ENCODE peak calls at places on chromosomes 3 and 15, in six cellular contexts. Q is GM18507; F is CD4-positive, CD25-positive, alpha-beta regulatory T cell; H is HCEC 1CT; G is Caco-2; K is GDM1. A is an unnamed sample.

GRCh38 chr3:45078910-45079522 is 52.9 kb downstream of the CLEC3B start:
- DNase-seq in Q (no peak), F (no peak), G (peak; percentile 16), H (no peak), K (no peak), A (no peak)

GRCh38 chr3:191246628-191247027 is 47.6 kb downstream of the OSTN start:
- DNase-seq in F (no peak), K (no peak), G (peak; percentile 21), H (peak; percentile 83), Q (no peak), A (no peak)

GRCh38 chr3:127258733-127259132 is 29.1 kb downstream of the PRR20G start:
- DNase-seq in K (no peak), Q (no peak), G (no peak), F (no peak), H (no peak), A (no peak)

GRCh38 chr3:66989860-66990696 is 8.0 kb upstream of the KBTBD8 start:
- DNase-seq in H (peak; percentile 39), F (no peak), K (no peak), Q (no peak), G (peak; percentile 20), A (no peak)

GRCh38 chr15:40847225-40847961 is 3.5 kb downstream of the SPINT1 start:
- DNase-seq in F (no peak), Q (peak; percentile 39), K (peak; percentile 93), G (peak; percentile 90), H (peak; percentile 12), A (peak; percentile 45)

GRCh38 chr3:131072845-131073244 is 46.2 kb downstream of the NEK11 start:
- DNase-seq in K (no peak), H (peak; percentile 10), Q (no peak), G (no peak), F (no peak), A (no peak)

GRCh38 chr3:164418426-164418825 is 659.9 kb downstream of the SI start:
- DNase-seq in G (no peak), K (no peak), H (peak; percentile 19), F (no peak), Q (no peak), A (no peak)

GRCh38 chr3:4889896-4890295 is 89.3 kb upstream of the BHLHE40 start:
- DNase-seq in H (no peak), Q (no peak), K (no peak), F (no peak), G (no peak), A (no peak)

GRCh38 chr3:44265815-44266214 is 24.1 kb downstream of the TOPAZ1 start:
- DNase-seq in Q (no peak), H (no peak), G (no peak), F (no peak), K (no peak), A (no peak)

GRCh38 chr3:143266512-143266911 is 146.9 kb downstream of the CHST2 start:
- DNase-seq in K (no peak), H (no peak), G (no peak), F (no peak), Q (no peak), A (no peak)

GRCh38 chr3:147417896-147418295 is 8.7 kb downstream of the ZIC1 start:
- DNase-seq in K (no peak), H (no peak), F (no peak), Q (no peak), G (no peak), A (no peak)

GRCh38 chr3:101158374-101158773 is 162.0 kb downstream of the IMPG2 start:
- DNase-seq in H (peak; percentile 23), F (no peak), G (no peak), Q (no peak), K (no peak), A (no peak)

GRCh38 chr3:195183071-195183776 is 87.7 kb downstream of the XXYLT1 start:
- DNase-seq in Q (no peak), H (no peak), K (no peak), F (peak; percentile 20), G (no peak), A (no peak)

GRCh38 chr15:63514533-63514943 is 10.1 kb downstream of the USP3 start:
- DNase-seq in G (no peak), Q (no peak), K (no peak), F (no peak), H (peak; percentile 81), A (no peak)

GRCh38 chr3:115255197-115255585 is 108.1 kb upstream of the ZBTB20 start:
- DNase-seq in K (no peak), H (no peak), Q (no peak), G (no peak), F (no peak), A (no peak)

GRCh38 chr3:119872773-119873172 is 90.9 kb downstream of the NR1I2 start:
- DNase-seq in F (no peak), G (no peak), H (no peak), K (no peak), Q (no peak), A (no peak)

GRCh38 chr15:90348456-90348855 is 3.6 kb upstream of the ZNF774 start:
- DNase-seq in K (no peak), G (no peak), F (no peak), Q (no peak), H (no peak), A (no peak)

GRCh38 chr3:54353547-54354339 is 231.4 kb downstream of the CACNA2D3 start:
- DNase-seq in Q (no peak), K (no peak), H (no peak), G (no peak), F (no peak), A (no peak)

GRCh38 chr3:150022406-150023238 is 51.9 kb upstream of the PFN2 start:
- DNase-seq in H (no peak), G (no peak), F (no peak), K (no peak), Q (no peak), A (no peak)

GRCh38 chr15:90212221-90213079 is 11.3 kb downstream of the SEMA4B start:
- DNase-seq in K (no peak), Q (no peak), F (no peak), H (no peak), G (no peak), A (no peak)

A was measured in endothelial cell.